ENCODE peak calls at places on chromosomes 16 and 17, in four cellular contexts. One of them, this sample, is unnamed.

GRCh38 chr16:73000907-73001521 is 46.9 kb downstream of the ZFHX3 start:
- DNase-seq in RWPE2: peak; percentile 16
- DNase-seq in progenitor cell of endocrine pancreas: no peak
- DNase-seq in HCT116: no peak
- DNase-seq in this sample: no peak

GRCh38 chr16:55479560-55480197 is 681 bp downstream of the MMP2 start:
- DNase-seq in RWPE2: no peak
- DNase-seq in HCT116: no peak
- DNase-seq in progenitor cell of endocrine pancreas: no peak
- DNase-seq in this sample: no peak

GRCh38 chr16:25064967-25065366 is 46.6 kb upstream of the LCMT1 start:
- DNase-seq in progenitor cell of endocrine pancreas: no peak
- DNase-seq in RWPE2: no peak
- DNase-seq in HCT116: no peak
- DNase-seq in this sample: peak; percentile 65

GRCh38 chr17:29968271-29968670 is 26.8 kb downstream of the EFCAB5 start:
- DNase-seq in RWPE2: no peak
- DNase-seq in HCT116: no peak
- DNase-seq in progenitor cell of endocrine pancreas: no peak
- DNase-seq in this sample: no peak

GRCh38 chr16:57592591-57593003 is 35.8 kb upstream of the ADGRG1 start:
- DNase-seq in HCT116: no peak
- DNase-seq in progenitor cell of endocrine pancreas: no peak
- DNase-seq in RWPE2: peak; percentile 36
- DNase-seq in this sample: no peak

GRCh38 chr16:74500907-74501306 is 79.6 kb upstream of the CLEC18B start:
- DNase-seq in RWPE2: no peak
- DNase-seq in HCT116: no peak
- DNase-seq in progenitor cell of endocrine pancreas: no peak
- DNase-seq in this sample: no peak

GRCh38 chr17:78338860-78339259 is 21.0 kb downstream of the SOCS3 start:
- DNase-seq in RWPE2: no peak
- DNase-seq in HCT116: peak; percentile 75
- DNase-seq in progenitor cell of endocrine pancreas: no peak
- DNase-seq in this sample: no peak

GRCh38 chr17:17205368-17206148 is 575 bp downstream of the PLD6 start:
- DNase-seq in progenitor cell of endocrine pancreas: no peak
- DNase-seq in RWPE2: no peak
- DNase-seq in HCT116: peak; percentile 7
- DNase-seq in this sample: no peak

GRCh38 chr17:77634710-77635109 is 323.8 kb upstream of the TNRC6C start:
- DNase-seq in HCT116: no peak
- DNase-seq in RWPE2: peak; percentile 32
- DNase-seq in progenitor cell of endocrine pancreas: no peak
- DNase-seq in this sample: no peak

GRCh38 chr16:61382435-61382834 is 653.8 kb downstream of the CDH8 start:
- DNase-seq in RWPE2: no peak
- DNase-seq in progenitor cell of endocrine pancreas: no peak
- DNase-seq in HCT116: no peak
- DNase-seq in this sample: no peak

GRCh38 chr16:27379919-27380318 is 22.1 kb upstream of the IL21R start:
- DNase-seq in progenitor cell of endocrine pancreas: no peak
- DNase-seq in HCT116: no peak
- DNase-seq in RWPE2: no peak
- DNase-seq in this sample: no peak

GRCh38 chr16:50763211-50763610 is 21.3 kb downstream of the CYLD start:
- DNase-seq in HCT116: no peak
- DNase-seq in progenitor cell of endocrine pancreas: no peak
- DNase-seq in RWPE2: no peak
- DNase-seq in this sample: no peak

GRCh38 chr17:42407289-42407836 is 15.7 kb downstream of the CAVIN1 start:
- DNase-seq in HCT116: no peak
- DNase-seq in progenitor cell of endocrine pancreas: no peak
- DNase-seq in RWPE2: peak; percentile 87
- DNase-seq in this sample: peak; percentile 39

GRCh38 chr17:74800531-74800930 is 24.4 kb upstream of the NAT9 start:
- DNase-seq in progenitor cell of endocrine pancreas: no peak
- DNase-seq in RWPE2: no peak
- DNase-seq in HCT116: no peak
- DNase-seq in this sample: no peak

GRCh38 chr16:55663770-55664677 is 8.2 kb downstream of the SLC6A2 start:
- DNase-seq in HCT116: no peak
- DNase-seq in RWPE2: no peak
- DNase-seq in progenitor cell of endocrine pancreas: no peak
- DNase-seq in this sample: no peak

GRCh38 chr17:80384078-80384960 is 30.6 kb upstream of the ENDOV start:
- DNase-seq in RWPE2: no peak
- DNase-seq in HCT116: no peak
- DNase-seq in progenitor cell of endocrine pancreas: no peak
- DNase-seq in this sample: no peak

GRCh38 chr16:55955845-55956244 is 80.7 kb upstream of the CES5A start:
- DNase-seq in progenitor cell of endocrine pancreas: no peak
- DNase-seq in RWPE2: no peak
- DNase-seq in HCT116: no peak
- DNase-seq in this sample: peak; percentile 61

GRCh38 chr17:65219124-65219523 is 82.0 kb downstream of the RGS9 start:
- DNase-seq in HCT116: no peak
- DNase-seq in RWPE2: no peak
- DNase-seq in progenitor cell of endocrine pancreas: no peak
- DNase-seq in this sample: no peak

GRCh38 chr17:77722366-77722765 is 236.1 kb upstream of the TNRC6C start:
- DNase-seq in RWPE2: no peak
- DNase-seq in progenitor cell of endocrine pancreas: no peak
- DNase-seq in HCT116: no peak
- DNase-seq in this sample: no peak

GRCh38 chr17:6241996-6242395 is 171.8 kb downstream of the WSCD1 start:
- DNase-seq in RWPE2: no peak
- DNase-seq in HCT116: no peak
- DNase-seq in progenitor cell of endocrine pancreas: no peak
- DNase-seq in this sample: no peak

GRCh38 chr17:31582151-31582907 is 190.9 kb downstream of the RAB11FIP4 start:
- DNase-seq in progenitor cell of endocrine pancreas: no peak
- DNase-seq in HCT116: no peak
- DNase-seq in RWPE2: no peak
- DNase-seq in this sample: no peak

GRCh38 chr17:31917065-31917529 is 15.6 kb upstream of the UTP6 start:
- DNase-seq in HCT116: no peak
- DNase-seq in RWPE2: no peak
- DNase-seq in progenitor cell of endocrine pancreas: no peak
- DNase-seq in this sample: no peak

GRCh38 chr17:48630925-48631692 is 5.0 kb upstream of the HOXB9 start:
- DNase-seq in HCT116: no peak
- DNase-seq in progenitor cell of endocrine pancreas: no peak
- DNase-seq in RWPE2: no peak
- DNase-seq in this sample: no peak

GRCh38 chr16:77306050-77306616 is 106.9 kb downstream of the SYCE1L start:
- DNase-seq in RWPE2: no peak
- DNase-seq in progenitor cell of endocrine pancreas: no peak
- DNase-seq in HCT116: no peak
- DNase-seq in this sample: no peak

GRCh38 chr17:44137891-44138709 is 3.6 kb upstream of the HROB start:
- DNase-seq in HCT116: peak; percentile 95
- DNase-seq in progenitor cell of endocrine pancreas: peak; percentile 57
- DNase-seq in RWPE2: peak; percentile 100
- DNase-seq in this sample: peak; percentile 36

GRCh38 chr16:20851601-20852000 is 45.3 kb downstream of the REXO5 start:
- DNase-seq in HCT116: peak; percentile 28
- DNase-seq in progenitor cell of endocrine pancreas: no peak
- DNase-seq in RWPE2: peak; percentile 72
- DNase-seq in this sample: no peak

GRCh38 chr17:82845163-82845807 is 5.5 kb upstream of the ZNF750 start:
- DNase-seq in HCT116: no peak
- DNase-seq in progenitor cell of endocrine pancreas: no peak
- DNase-seq in RWPE2: peak; percentile 52
- DNase-seq in this sample: no peak

GRCh38 chr17:32746280-32746679 is 130.6 kb downstream of the MYO1D start:
- DNase-seq in progenitor cell of endocrine pancreas: no peak
- DNase-seq in HCT116: no peak
- DNase-seq in RWPE2: no peak
- DNase-seq in this sample: no peak

GRCh38 chr16:85586360-85587145 is 26.6 kb upstream of the GSE1 start:
- DNase-seq in progenitor cell of endocrine pancreas: no peak
- DNase-seq in RWPE2: no peak
- DNase-seq in HCT116: no peak
- DNase-seq in this sample: peak; percentile 81

GRCh38 chr17:32877164-32877764 is 340 bp upstream of the MYO1D start:
- DNase-seq in progenitor cell of endocrine pancreas: peak; percentile 91
- DNase-seq in RWPE2: peak; percentile 84
- DNase-seq in HCT116: peak; percentile 65
- DNase-seq in this sample: peak; percentile 90

GRCh38 chr17:78252111-78252634 is 20.7 kb downstream of the TMEM235 start:
- DNase-seq in HCT116: no peak
- DNase-seq in progenitor cell of endocrine pancreas: no peak
- DNase-seq in RWPE2: peak; percentile 52
- DNase-seq in this sample: no peak

GRCh38 chr16:75494696-75495601 is at the start of gene CHST6:
- DNase-seq in HCT116: no peak
- DNase-seq in RWPE2: no peak
- DNase-seq in progenitor cell of endocrine pancreas: peak; percentile 55
- DNase-seq in this sample: peak; percentile 38

GRCh38 chr16:82741073-82741615 is 114.4 kb downstream of the CDH13 start:
- DNase-seq in HCT116: no peak
- DNase-seq in RWPE2: no peak
- DNase-seq in progenitor cell of endocrine pancreas: no peak
- DNase-seq in this sample: no peak

GRCh38 chr17:43879723-43880419 is 27.5 kb downstream of the MPP2 start:
- DNase-seq in RWPE2: no peak
- DNase-seq in HCT116: no peak
- DNase-seq in progenitor cell of endocrine pancreas: no peak
- DNase-seq in this sample: no peak

GRCh38 chr16:27446721-27447120 is 44.7 kb downstream of the IL21R start:
- DNase-seq in RWPE2: no peak
- DNase-seq in progenitor cell of endocrine pancreas: no peak
- DNase-seq in HCT116: no peak
- DNase-seq in this sample: no peak

GRCh38 chr17:66302761-66303626 is 581 bp downstream of the PRKCA start:
- DNase-seq in progenitor cell of endocrine pancreas: peak; percentile 35
- DNase-seq in RWPE2: peak; percentile 72
- DNase-seq in HCT116: no peak
- DNase-seq in this sample: peak; percentile 43

GRCh38 chr17:72719582-72720493 is 372.6 kb downstream of the SLC39A11 start:
- DNase-seq in RWPE2: no peak
- DNase-seq in progenitor cell of endocrine pancreas: no peak
- DNase-seq in HCT116: no peak
- DNase-seq in this sample: no peak

GRCh38 chr16:87829123-87829980 is 40.0 kb downstream of the SLC7A5 start:
- DNase-seq in RWPE2: peak; percentile 77
- DNase-seq in HCT116: no peak
- DNase-seq in progenitor cell of endocrine pancreas: no peak
- DNase-seq in this sample: no peak

GRCh38 chr17:46922804-46923635 is at the start of gene GOSR2:
- DNase-seq in RWPE2: peak; percentile 93
- DNase-seq in HCT116: peak; percentile 89
- DNase-seq in progenitor cell of endocrine pancreas: peak; percentile 77
- DNase-seq in this sample: peak; percentile 92

GRCh38 chr17:38809828-38810227 is 10.5 kb upstream of the PIP4K2B start:
- DNase-seq in RWPE2: no peak
- DNase-seq in HCT116: no peak
- DNase-seq in progenitor cell of endocrine pancreas: no peak
- DNase-seq in this sample: no peak

GRCh38 chr17:38815576-38816193 is 9.4 kb downstream of the CWC25 start:
- DNase-seq in HCT116: no peak
- DNase-seq in RWPE2: no peak
- DNase-seq in progenitor cell of endocrine pancreas: no peak
- DNase-seq in this sample: no peak
- TF ChIP-seq CTCF in HCT116: peak; percentile 28
- TF ChIP-seq CTCF in RWPE2: peak; percentile 31
- TF ChIP-seq CTCF in progenitor cell of endocrine pancreas: no peak
- TF ChIP-seq CTCF in this sample: no peak

GRCh38 chr16:11515540-11516430 is 70.9 kb downstream of the LITAF start:
- DNase-seq in progenitor cell of endocrine pancreas: no peak
- DNase-seq in HCT116: no peak
- DNase-seq in RWPE2: no peak
- DNase-seq in this sample: no peak

GRCh38 chr16:11517926-11518325 is 68.8 kb downstream of the LITAF start:
- DNase-seq in progenitor cell of endocrine pancreas: no peak
- DNase-seq in HCT116: no peak
- DNase-seq in RWPE2: no peak
- DNase-seq in this sample: no peak

GRCh38 chr16:11511328-11511727 is 75.4 kb downstream of the LITAF start:
- DNase-seq in HCT116: no peak
- DNase-seq in progenitor cell of endocrine pancreas: no peak
- DNase-seq in RWPE2: no peak
- DNase-seq in this sample: no peak

GRCh38 chr16:11511801-11512200 is 74.9 kb downstream of the LITAF start:
- DNase-seq in HCT116: no peak
- DNase-seq in RWPE2: no peak
- DNase-seq in progenitor cell of endocrine pancreas: no peak
- DNase-seq in this sample: no peak

DNA sequence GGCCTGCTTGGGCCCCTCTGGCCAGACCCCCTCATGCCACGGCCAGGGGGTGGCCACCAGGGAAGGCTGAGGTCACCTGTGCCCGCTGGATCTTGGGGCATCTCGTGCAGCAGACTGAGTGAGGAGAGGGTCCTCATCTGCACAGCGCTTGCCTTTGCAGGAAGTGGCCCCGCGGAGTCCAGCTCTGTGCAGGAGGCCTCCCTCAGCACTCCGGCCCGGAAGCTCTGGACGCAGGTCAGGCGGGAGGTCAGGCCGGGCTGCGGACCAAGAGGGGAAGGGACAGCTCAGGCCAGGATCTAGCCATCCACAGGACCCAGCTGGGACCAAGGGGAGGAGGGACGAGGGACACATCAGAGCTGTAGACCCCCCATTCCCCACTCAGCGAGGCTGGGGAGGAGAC is 72.4 kb downstream of the LITAF start:
- DNase-seq in progenitor cell of endocrine pancreas: no peak
- DNase-seq in RWPE2: no peak
- DNase-seq in HCT116: no peak
- DNase-seq in this sample: no peak
- TF ChIP-seq CTCF in progenitor cell of endocrine pancreas: no peak
- TF ChIP-seq CTCF in RWPE2: no peak
- TF ChIP-seq CTCF in HCT116: no peak
- TF ChIP-seq CTCF in this sample: no peak

GRCh38 chr16:89378947-89379771 is 111.2 kb downstream of the ANKRD11 start:
- DNase-seq in RWPE2: no peak
- DNase-seq in progenitor cell of endocrine pancreas: no peak
- DNase-seq in HCT116: no peak
- DNase-seq in this sample: no peak
- TF ChIP-seq CTCF in RWPE2: peak; percentile 46
- TF ChIP-seq CTCF in progenitor cell of endocrine pancreas: no peak
- TF ChIP-seq CTCF in HCT116: no peak
- TF ChIP-seq CTCF in this sample: no peak

GRCh38 chr17:55546481-55546880 is 35.2 kb upstream of the SMIM36 start:
- DNase-seq in RWPE2: no peak
- DNase-seq in progenitor cell of endocrine pancreas: no peak
- DNase-seq in HCT116: no peak
- DNase-seq in this sample: no peak

GRCh38 chr17:55547027-55547670 is 35.9 kb upstream of the SMIM36 start:
- DNase-seq in HCT116: no peak
- DNase-seq in RWPE2: no peak
- DNase-seq in progenitor cell of endocrine pancreas: no peak
- DNase-seq in this sample: no peak

GRCh38 chr17:55545765-55546164 is 34.5 kb upstream of the SMIM36 start:
- DNase-seq in RWPE2: no peak
- DNase-seq in HCT116: no peak
- DNase-seq in progenitor cell of endocrine pancreas: no peak
- DNase-seq in this sample: no peak

GRCh38 chr17:55543709-55544108 is 32.5 kb upstream of the SMIM36 start:
- DNase-seq in RWPE2: no peak
- DNase-seq in HCT116: no peak
- DNase-seq in progenitor cell of endocrine pancreas: no peak
- DNase-seq in this sample: no peak

GRCh38 chr17:55549140-55549539 is 37.9 kb upstream of the SMIM36 start:
- DNase-seq in progenitor cell of endocrine pancreas: no peak
- DNase-seq in HCT116: peak; percentile 40
- DNase-seq in RWPE2: no peak
- DNase-seq in this sample: no peak
- TF ChIP-seq CTCF in progenitor cell of endocrine pancreas: no peak
- TF ChIP-seq CTCF in HCT116: peak; percentile 64
- TF ChIP-seq CTCF in RWPE2: peak; percentile 22
- TF ChIP-seq CTCF in this sample: peak; percentile 12

This sample was measured in glutamatergic neuron.